ENCODE peak calls at places on chromosomes 13 and 19, in five cellular contexts. M is HFFc6, W is neural crest cell, X is GM06990, V is fibroblast of pulmonary artery. E is an unnamed sample.

GRCh38 chr13:110319774-110320509 is 12.9 kb downstream of the COL4A2 start:
- DNase-seq in V (peak), M (peak), X (no peak), W (no peak), E (peak)

GRCh38 chr19:15330801-15331418 is 1.4 kb downstream of the BRD4 start:
- DNase-seq in V (peak), W (no peak), M (peak), X (no peak), E (peak)

GRCh38 chr19:55014714-55015113 is 23.4 kb downstream of the GP6 start:
- DNase-seq in V (no peak), X (no peak), W (no peak), M (no peak), E (no peak)

GRCh38 chr19:12665281-12665573 is 1.3 kb downstream of the MAN2B1 start:
- DNase-seq in X (peak), M (no peak), V (no peak), W (no peak), E (no peak)

GRCh38 chr19:30719189-30719990 is 347.2 kb downstream of the ZNF536 start:
- DNase-seq in X (no peak), W (peak), V (peak), M (no peak), E (no peak)

GRCh38 chr19:30046522-30046921 is 104.5 kb downstream of the URI1 start:
- DNase-seq in V (peak), X (peak), W (no peak), M (no peak), E (peak)

GRCh38 chr13:75372517-75372916 is 109.5 kb downstream of the TBC1D4 start:
- DNase-seq in X (no peak), W (peak), M (peak), V (peak), E (peak)

GRCh38 chr19:16076958-16077611 is 790 bp downstream of the TPM4 start:
- DNase-seq in X (no peak), M (no peak), W (no peak), V (no peak), E (no peak)

GRCh38 chr19:51271015-51271600 is 20.2 kb downstream of the SIGLECL1 start:
- DNase-seq in M (no peak), X (no peak), V (no peak), W (no peak), E (no peak)

GRCh38 chr19:10288662-10289166 is 1.0 kb upstream of the ICAM5 start:
- DNase-seq in W (peak), V (peak), M (peak), X (peak), E (peak)

GRCh38 chr13:52961196-52961845 is 67.3 kb upstream of the OLFM4 start:
- DNase-seq in X (no peak), V (no peak), W (peak), M (no peak), E (no peak)

GRCh38 chr19:873084-874019 is 13.9 kb downstream of the CFD start:
- DNase-seq in X (peak), W (no peak), V (peak), M (peak), E (peak)

GRCh38 chr19:17206736-17207581 is 8.2 kb upstream of the USE1 start:
- DNase-seq in V (no peak), M (no peak), X (no peak), W (no peak), E (no peak)

GRCh38 chr19:4018775-4019504 is 11.4 kb downstream of the PIAS4 start:
- DNase-seq in V (no peak), X (no peak), M (no peak), W (no peak), E (no peak)

GRCh38 chr19:48274938-48275337 is 5.1 kb downstream of the ZNF114 start:
- DNase-seq in W (no peak), M (no peak), X (no peak), V (no peak), E (no peak)

GRCh38 chr19:30854207-30854606 is 482.0 kb downstream of the ZNF536 start:
- DNase-seq in W (no peak), V (no peak), X (no peak), M (no peak), E (no peak)

GRCh38 chr19:31478241-31478640 is 129.0 kb upstream of the TSHZ3 start:
- DNase-seq in V (no peak), M (no peak), X (no peak), W (no peak), E (no peak)

GRCh38 chr13:60788156-60788829 is 391.3 kb downstream of the TDRD3 start:
- DNase-seq in V (peak), W (no peak), X (no peak), M (no peak), E (peak)

GRCh38 chr19:29928831-29929230 is 13.2 kb upstream of the URI1 start:
- DNase-seq in M (no peak), V (no peak), X (peak), W (no peak), E (no peak)

GRCh38 chr19:35392742-35393350 is 22.0 kb downstream of the GPR42 start:
- DNase-seq in V (no peak), M (no peak), W (no peak), X (no peak), E (no peak)

E was measured in RKO.